ENCODE peak calls at places on chromosomes 13 and 19, in five cellular contexts. W is NK-92 treated with Interleukin-12 subunit alpha and Interleukin-12 subunit beta, amount 100 ng/mL, for 24 hours; A is H1; K is pancreas; Z is dorsolateral prefrontal cortex. B is an unnamed sample.

GRCh38 chr19:58079792-58080191 is 18.2 kb downstream of the ZSCAN18 start:
- DNase-seq in W (no peak), A (no peak), K (no peak), Z (no peak), B (no peak)

GRCh38 chr19:31338069-31338767 is 11.0 kb downstream of the TSHZ3 start:
- DNase-seq in W (no peak), A (peak; percentile 75), K (no peak), Z (no peak), B (no peak)

GRCh38 chr13:42997381-42997780 is 5.3 kb upstream of the EPSTI1 start:
- DNase-seq in W (no peak), A (no peak), K (no peak), Z (no peak), B (no peak)

GRCh38 chr13:85536706-85537105 is 262.5 kb downstream of the SLITRK6 start:
- DNase-seq in W (no peak), A (no peak), K (no peak), Z (no peak), B (no peak)

GRCh38 chr13:50514249-50514648 is 329.2 kb downstream of the DLEU7 start:
- DNase-seq in W (no peak), A (no peak), K (no peak), Z (no peak), B (no peak)

GRCh38 chr19:32686847-32687450 is 4.7 kb upstream of the NUDT19 start:
- DNase-seq in W (no peak), A (no peak), K (no peak), Z (no peak), B (no peak)

GRCh38 chr19:30605333-30605732 is 233.1 kb downstream of the ZNF536 start:
- DNase-seq in W (no peak), A (no peak), K (no peak), Z (no peak), B (no peak)

GRCh38 chr13:21354721-21355120 is 104.4 kb downstream of the ZDHHC20 start:
- DNase-seq in W (no peak), A (no peak), K (no peak), Z (no peak), B (no peak)

GRCh38 chr19:11624064-11624463 is 26.8 kb downstream of the ZNF627 start:
- DNase-seq in W (no peak), A (no peak), K (no peak), Z (no peak), B (no peak)

GRCh38 chr19:43430142-43430710 is 15.5 kb downstream of the TEX101 start:
- DNase-seq in W (no peak), A (no peak), K (no peak), Z (no peak), B (no peak)

GRCh38 chr13:109297628-109298027 is 488.8 kb downstream of the IRS2 start:
- DNase-seq in W (no peak), A (no peak), K (no peak), Z (no peak), B (no peak)

GRCh38 chr19:18225702-18226468 is at the start of gene PDE4C:
- DNase-seq in W (no peak), A (peak; percentile 76), K (no peak), Z (no peak), B (no peak)

GRCh38 chr19:18220632-18221275 is 5.5 kb downstream of the PDE4C start:
- DNase-seq in W (no peak), A (peak; percentile 98), K (no peak), Z (no peak), B (no peak)

GRCh38 chr13:35388979-35389378 is 87.5 kb downstream of the MAB21L1 start:
- DNase-seq in W (no peak), A (no peak), K (no peak), Z (no peak), B (no peak)

GRCh38 chr13:57641071-57641470 is 9.5 kb downstream of the PCDH17 start:
- DNase-seq in W (no peak), A (no peak), K (no peak), Z (no peak), B (no peak)

GRCh38 chr13:95481051-95481775 is 71.3 kb upstream of the CLDN10 start:
- DNase-seq in W (no peak), A (no peak), K (peak; percentile 30), Z (no peak), B (no peak)

GRCh38 chr19:38063921-38064320 is 156.9 kb downstream of the SIPA1L3 start:
- DNase-seq in W (no peak), A (no peak), K (no peak), Z (no peak), B (no peak)

GRCh38 chr19:3284759-3285646 is 60.5 kb downstream of the CELF5 start:
- DNase-seq in W (peak; percentile 26), A (peak; percentile 100), K (peak; percentile 95), Z (no peak), B (peak; percentile 84)

GRCh38 chr13:113122571-113123225 is at the start of gene F10:
- DNase-seq in W (no peak), A (peak; percentile 68), K (peak; percentile 54), Z (peak; percentile 23), B (no peak)

GRCh38 chr19:51356159-51356801 is 9.9 kb downstream of the ETFB start:
- DNase-seq in W (no peak), A (no peak), K (no peak), Z (no peak), B (no peak)

GRCh38 chr13:35630551-35631275 is 154.2 kb upstream of the MAB21L1 start:
- DNase-seq in W (no peak), A (no peak), K (no peak), Z (no peak), B (peak; percentile 33)

GRCh38 chr13:98571955-98572662 is 4.8 kb downstream of the STK24 start:
- DNase-seq in W (no peak), A (no peak), K (no peak), Z (no peak), B (no peak)

GRCh38 chr19:56765107-56765506 is 75.4 kb downstream of the PEG3 start:
- DNase-seq in W (no peak), A (no peak), K (peak; percentile 40), Z (peak; percentile 81), B (no peak)

GRCh38 chr13:46267166-46267565 is 55.4 kb downstream of the LRRC63 start:
- DNase-seq in W (no peak), A (no peak), K (no peak), Z (no peak), B (no peak)

GRCh38 chr13:99258210-99258860 is at the start of gene GPR18:
- DNase-seq in W (no peak), A (no peak), K (no peak), Z (no peak), B (no peak)

GRCh38 chr19:1133471-1133929 is 29.7 kb downstream of the GPX4 start:
- DNase-seq in W (no peak), A (peak; percentile 80), K (no peak), Z (no peak), B (no peak)

GRCh38 chr13:45374917-45375316 is 33.9 kb upstream of the TPT1 start:
- DNase-seq in W (no peak), A (no peak), K (no peak), Z (no peak), B (no peak)

GRCh38 chr13:68984688-68985319 is 1122.8 kb upstream of the ATXN8OS start:
- DNase-seq in W (no peak), A (no peak), K (no peak), Z (no peak), B (no peak)

GRCh38 chr13:91546865-91547264 is 148.4 kb downstream of the GPC5 start:
- DNase-seq in W (no peak), A (no peak), K (no peak), Z (no peak), B (no peak)

GRCh38 chr13:78586706-78587105 is 16.6 kb downstream of the POU4F1 start:
- DNase-seq in W (no peak), A (peak; percentile 79), K (no peak), Z (no peak), B (peak; percentile 91)

GRCh38 chr19:46766569-46767317 is 20.5 kb upstream of the STRN4 start:
- DNase-seq in W (peak; percentile 24), A (peak; percentile 84), K (no peak), Z (no peak), B (no peak)

GRCh38 chr13:27309967-27310598 is 39.5 kb downstream of the RASL11A start:
- DNase-seq in W (no peak), A (no peak), K (no peak), Z (no peak), B (no peak)